ENCODE peak calls at places on chromosome 14, in seven cellular contexts. K is PC-9, R is GM23338, G is SK-N-SH, B is neural progenitor cell, X is GM23248, W is astrocyte. S is an unnamed sample. For H4K20me1, the result is how much of the 10 kb centered on the place peaks cover.

GRCh38 chr14:78403278-78403815 is 233.2 kb downstream of the NRXN3 start:
- DNase-seq in B (peak), K (no peak), G (no peak), W (peak), X (peak), R (peak), S (peak)

GRCh38 chr14:26730929-26731618 is 133.2 kb upstream of the NOVA1 start:
- DNase-seq in B (peak), X (peak), G (peak), W (no peak), K (no peak), R (peak), S (peak)

GRCh38 chr14:30799933-30800332 is 74.4 kb upstream of the COCH start:
- DNase-seq in G (no peak), X (no peak), B (no peak), W (no peak), K (no peak), R (no peak), S (no peak)

GRCh38 chr14:71908141-71908540 is 24.1 kb upstream of the RGS6 start:
- DNase-seq in K (peak), W (no peak), R (no peak), X (peak), G (no peak), B (peak), S (no peak)

GRCh38 chr14:72480465-72481243 is 413.2 kb downstream of the DPF3 start:
- DNase-seq in X (no peak), G (no peak), B (no peak), K (no peak), R (no peak), W (no peak), S (peak)

GRCh38 chr14:35747379-35747778 is 61.7 kb downstream of the RALGAPA1 start:
- DNase-seq in W (peak), G (no peak), K (peak), R (peak), X (no peak), B (no peak), S (peak)

GRCh38 chr14:69355955-69356321 is 42.2 kb downstream of the ERH start:
- DNase-seq in K (no peak), G (no peak), R (no peak), X (peak), B (no peak), W (peak), S (peak)

GRCh38 chr14:104746951-104747481 is 5.9 kb upstream of the SIVA1 start:
- DNase-seq in G (no peak), X (peak), B (no peak), W (no peak), K (no peak), R (no peak), S (no peak)

GRCh38 chr14:94470311-94470710 is 5.7 kb downstream of the SERPINA9 start:
- DNase-seq in G (no peak), R (no peak), X (no peak), B (no peak), W (no peak), K (no peak), S (no peak)

GRCh38 chr14:65439117-65439516 is 26.6 kb downstream of the FUT8 start:
- DNase-seq in B (no peak), G (no peak), K (peak), W (no peak), R (no peak), X (no peak), S (no peak)

GRCh38 chr14:30108975-30109700 is 181.5 kb upstream of the PRKD1 start:
- DNase-seq in G (no peak), B (no peak), W (peak), X (peak), R (no peak), K (no peak), S (peak)

GRCh38 chr14:105474478-105475268 is at the start of gene CRIP2:
- DNase-seq in R (peak), B (peak), K (no peak), G (peak), X (peak), W (no peak), S (no peak)

GRCh38 chr14:67396381-67396965 is 15.5 kb downstream of the PLEK2 start:
- DNase-seq in R (peak), B (no peak), W (peak), X (peak), G (no peak), K (peak), S (no peak)

GRCh38 chr14:70595443-70596185 is 4.8 kb downstream of the MED6 start:
- DNase-seq in K (no peak), B (no peak), X (peak), G (no peak), W (no peak), R (peak), S (peak)

GRCh38 chr14:92687681-92688433 is 60.6 kb downstream of the LGMN start:
- DNase-seq in B (peak), R (peak), W (peak), K (no peak), X (no peak), G (peak), S (peak)

GRCh38 chr14:104870368-104871144 is 5.5 kb downstream of the CEP170B start:
- DNase-seq in B (peak), R (peak), G (peak), K (no peak), W (no peak), X (peak), S (no peak)

GRCh38 chr14:75393794-75394193 is 34.0 kb upstream of the JDP2 start:
- DNase-seq in G (no peak), B (no peak), W (no peak), R (no peak), X (no peak), K (no peak), S (no peak)
- H4K20me1 ChIP-seq in G (under half), B (under half), W (under half), R (under half), X (under half), K (under half), S (under half)

GRCh38 chr14:61281186-61281676 is at the start of gene TMEM30B:
- DNase-seq in K (peak), B (no peak), W (no peak), X (no peak), R (peak), G (no peak), S (no peak)
- H2AFZ ChIP-seq in K (peak), B (peak), W (peak), X (peak), R (peak), G (peak), S (peak)

GRCh38 chr14:96512122-96512521 is 9.9 kb downstream of the PAPOLA start:
- DNase-seq in X (no peak), G (no peak), R (no peak), B (no peak), K (no peak), W (no peak), S (no peak)
- H4K20me1 ChIP-seq in X (half or more), G (half or more), R (half or more), B (half or more), K (half or more), W (half or more), S (under half)

GRCh38 chr14:100609331-100609870 is 22.2 kb upstream of the BEGAIN start:
- DNase-seq in B (no peak), R (no peak), G (peak), X (no peak), K (no peak), W (no peak), S (no peak)
- H2AFZ ChIP-seq in B (no peak), R (no peak), G (no peak), X (no peak), K (no peak), W (no peak), S (no peak)

DNA sequence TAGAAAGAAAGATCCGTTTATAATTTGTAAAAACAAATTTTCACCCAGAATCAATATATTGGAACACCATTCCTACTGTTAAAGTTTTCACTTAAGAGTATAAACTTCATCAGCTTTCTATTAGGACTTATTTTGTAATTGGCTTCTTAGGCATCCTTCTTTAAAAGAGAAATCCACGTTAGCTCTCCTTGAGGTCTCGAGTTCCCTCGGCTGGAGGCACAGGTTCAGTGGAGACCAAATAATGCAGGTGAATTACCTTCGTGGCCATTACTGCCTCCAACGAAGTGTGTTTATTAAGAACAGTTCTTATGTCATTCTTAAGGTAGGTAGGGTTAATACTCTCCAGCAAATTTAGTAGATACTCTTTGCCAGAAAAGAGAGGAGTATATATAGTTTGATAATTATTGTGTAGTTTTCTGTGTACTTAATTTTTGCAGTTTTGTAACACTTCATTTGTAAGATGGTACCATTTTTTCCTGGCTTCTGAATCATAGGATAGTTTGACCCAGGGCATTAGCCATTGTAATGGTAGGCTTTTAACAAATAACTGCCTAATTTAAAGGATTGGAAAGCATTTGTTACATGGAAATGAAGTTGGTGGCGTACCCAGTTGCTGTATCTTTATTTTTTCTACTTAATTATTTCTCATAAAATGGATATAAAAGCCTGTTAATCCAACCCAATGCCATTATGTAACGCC is 2.2 kb downstream of the CALM1 start:
- DNase-seq in X (peak), G (no peak), B (no peak), W (no peak), R (no peak), K (no peak), S (no peak)
- H4K20me1 ChIP-seq in X (under half), G (half or more), B (half or more), W (half or more), R (under half), K (under half), S (under half)

S was measured in fibroblast of lung.